ENCODE peak calls at places on chromosome 9, in seven cellular contexts. H is fibroblast of lung, E is H1, Y is GM23338, J is IMR-90, D is HCT116, M is PC-3. V is an unnamed sample. For H3K4me1, the result is how much of the 10 kb centered on the place peaks cover.

GRCh38 chr9:36871606-36872005 is 162.5 kb downstream of the PAX5 start:
- DNase-seq in H (no peak), E (no peak), Y (no peak), J (no peak), D (no peak), M (no peak), V (no peak)

GRCh38 chr9:6902423-6902822 is 144.7 kb downstream of the KDM4C start:
- DNase-seq in H (peak), E (no peak), Y (no peak), J (peak), D (peak), M (peak), V (peak)

GRCh38 chr9:85658716-85659115 is 83.0 kb downstream of the AGTPBP1 start:
- DNase-seq in H (no peak), E (no peak), Y (no peak), J (no peak), D (no peak), M (no peak), V (no peak)

GRCh38 chr9:133738039-133738805 is at the start of gene SARDH:
- DNase-seq in H (peak), E (peak), Y (peak), J (peak), D (no peak), M (peak), V (no peak)

GRCh38 chr9:131012023-131012334 is 3.0 kb downstream of the LAMC3 start:
- DNase-seq in H (no peak), E (no peak), Y (no peak), J (no peak), D (no peak), M (no peak), V (no peak)

GRCh38 chr9:34588671-34589370 is 703 bp downstream of the CNTFR start:
- DNase-seq in H (no peak), E (no peak), Y (peak), J (no peak), D (no peak), M (no peak), V (no peak)

GRCh38 chr9:100670719-100671118 is 92.8 kb downstream of the CAVIN4 start:
- DNase-seq in H (no peak), E (no peak), Y (peak), J (no peak), D (no peak), M (no peak), V (no peak)

GRCh38 chr9:134538856-134539562 is 102.6 kb upstream of the COL5A1 start:
- DNase-seq in H (no peak), E (no peak), Y (no peak), J (no peak), D (no peak), M (no peak), V (no peak)

GRCh38 chr9:118222375-118222774 is 518.2 kb downstream of the TLR4 start:
- DNase-seq in H (peak), E (no peak), Y (peak), J (no peak), D (no peak), M (no peak), V (no peak)

GRCh38 chr9:83649080-83649479 is 26.1 kb downstream of the IDNK start:
- DNase-seq in H (peak), E (peak), Y (peak), J (peak), D (peak), M (peak), V (peak)

GRCh38 chr9:73162987-73163763 is 11.5 kb downstream of the ANXA1 start:
- DNase-seq in H (no peak), E (no peak), Y (peak), J (no peak), D (no peak), M (no peak), V (peak)

GRCh38 chr9:77883846-77884771 is 147.5 kb downstream of the GNAQ start:
- DNase-seq in H (peak), E (no peak), Y (peak), J (peak), D (no peak), M (no peak), V (peak)

GRCh38 chr9:136713555-136713949 is 1.2 kb downstream of the DIPK1B start:
- DNase-seq in H (no peak), E (no peak), Y (no peak), J (no peak), D (no peak), M (no peak), V (no peak)

GRCh38 chr9:2761424-2761823 is 44.1 kb downstream of the KCNV2 start:
- DNase-seq in H (no peak), E (no peak), Y (no peak), J (no peak), D (no peak), M (no peak), V (no peak)

GRCh38 chr9:89051421-89051820 is 60.2 kb downstream of the S1PR3 start:
- DNase-seq in H (no peak), E (no peak), Y (peak), J (no peak), D (no peak), M (no peak), V (no peak)

GRCh38 chr9:96029722-96030515 is 154.4 kb downstream of the ERCC6L2 start:
- DNase-seq in H (no peak), E (no peak), Y (no peak), J (no peak), D (no peak), M (no peak), V (no peak)

GRCh38 chr9:100428871-100429654 is 2.1 kb downstream of the MSANTD3 start:
- DNase-seq in H (peak), E (no peak), Y (no peak), J (peak), D (peak), M (peak), V (peak)

GRCh38 chr9:32939576-32939975 is 61.9 kb downstream of the APTX start:
- DNase-seq in H (no peak), E (no peak), Y (no peak), J (no peak), D (no peak), M (no peak), V (peak)

DNA sequence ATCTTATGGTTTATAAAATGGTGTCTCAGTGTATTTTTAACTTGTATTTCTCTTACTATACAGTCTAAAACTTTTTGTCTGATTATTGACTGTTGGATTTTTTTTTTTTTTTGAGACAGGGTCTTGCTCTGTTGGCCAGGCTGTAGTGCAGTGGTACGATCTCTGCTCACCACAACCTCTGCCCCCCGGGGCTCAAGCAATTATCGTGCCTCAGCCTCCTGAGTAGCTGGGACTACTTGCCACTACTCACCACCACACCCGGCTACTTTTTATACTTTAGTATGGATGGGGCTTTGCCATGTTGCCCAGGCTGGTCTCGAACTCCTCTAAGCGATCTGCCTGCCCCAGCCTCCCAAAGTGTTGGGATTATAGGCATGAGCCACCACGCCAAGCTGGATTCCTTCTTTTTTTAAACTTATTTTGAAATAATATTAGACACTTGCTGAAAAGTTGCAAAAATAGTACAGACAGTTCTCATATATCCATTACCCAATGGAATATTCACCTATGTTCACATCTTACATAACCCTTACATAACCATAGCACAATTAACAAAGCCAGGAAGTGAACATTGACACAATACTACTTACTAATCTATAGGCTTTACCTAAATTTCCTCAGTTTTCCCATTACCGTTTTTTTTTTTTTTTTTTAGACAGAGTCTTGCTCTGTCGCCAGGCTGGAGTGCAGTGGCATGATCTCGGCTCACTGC is 47.2 kb downstream of the STOM start:
- DNase-seq in H (no peak), E (no peak), Y (no peak), J (no peak), D (no peak), M (no peak), V (no peak)
- H3K4me2 ChIP-seq in H (no peak), E (no peak), Y (no peak), J (peak), D (peak), M (peak), V (peak)

GRCh38 chr9:556199-556598 is 285.3 kb upstream of the DMRT1 start:
- DNase-seq in H (no peak), E (no peak), Y (no peak), J (no peak), D (no peak), M (peak), V (peak)
- H3K27ac ChIP-seq in H (no peak), E (no peak), Y (no peak), J (no peak), D (no peak), M (no peak), V (peak)

GRCh38 chr9:16025627-16026026 is 472.8 kb downstream of the CCDC171 start:
- DNase-seq in H (no peak), E (no peak), Y (no peak), J (no peak), D (no peak), M (no peak), V (no peak)

GRCh38 chr9:16029056-16029615 is 476.3 kb downstream of the CCDC171 start:
- DNase-seq in H (peak), E (no peak), Y (no peak), J (peak), D (no peak), M (peak), V (peak)

GRCh38 chr9:16028516-16028915 is 475.7 kb downstream of the CCDC171 start:
- DNase-seq in H (peak), E (no peak), Y (no peak), J (peak), D (no peak), M (no peak), V (no peak)

GRCh38 chr9:16029796-16030363 is 477.0 kb downstream of the CCDC171 start:
- DNase-seq in H (peak), E (no peak), Y (no peak), J (no peak), D (no peak), M (peak), V (no peak)

DNA sequence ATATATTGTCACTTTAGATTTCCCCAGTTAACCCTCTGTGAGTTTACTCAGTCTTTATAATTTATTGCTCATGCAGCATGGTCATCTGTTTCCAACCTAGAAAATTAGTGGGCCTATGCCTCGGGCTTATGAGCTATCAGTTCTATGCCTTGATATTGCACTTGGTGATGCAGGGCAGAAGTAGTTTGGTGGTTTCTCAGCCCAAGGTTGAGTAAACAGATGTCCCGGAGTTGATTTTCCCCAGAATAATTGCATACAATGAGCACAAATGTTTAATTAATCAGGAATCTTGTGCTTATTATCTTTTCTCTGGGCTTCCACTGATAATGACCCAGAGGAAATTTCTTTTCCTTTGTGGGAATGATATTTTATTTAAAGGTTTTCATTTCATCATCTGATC is 474.0 kb downstream of the CCDC171 start:
- DNase-seq in H (peak), E (no peak), Y (no peak), J (peak), D (no peak), M (no peak), V (no peak)
- H3K4me1 ChIP-seq in H (under half), E (under half), Y (under half), J (under half), D (under half), M (half or more), V (under half)

GRCh38 chr9:21970800-21971620 is 23.2 kb downstream of the CDKN2A start:
- DNase-seq in H (no peak), E (peak), Y (peak), J (no peak), D (no peak), M (no peak), V (no peak)

GRCh38 chr9:21972361-21972760 is 21.8 kb downstream of the CDKN2A start:
- DNase-seq in H (no peak), E (no peak), Y (no peak), J (no peak), D (no peak), M (no peak), V (no peak)

GRCh38 chr9:21974542-21975409 is 19.4 kb downstream of the CDKN2A start:
- DNase-seq in H (peak), E (peak), Y (peak), J (peak), D (peak), M (no peak), V (no peak)

GRCh38 chr9:21976334-21976875 is 17.8 kb downstream of the CDKN2A start:
- DNase-seq in H (no peak), E (no peak), Y (no peak), J (no peak), D (no peak), M (no peak), V (no peak)

GRCh38 chr9:21974230-21974541 is 20.0 kb downstream of the CDKN2A start:
- DNase-seq in H (no peak), E (no peak), Y (no peak), J (no peak), D (no peak), M (no peak), V (no peak)
- H3K4me2 ChIP-seq in H (peak), E (peak), Y (peak), J (peak), D (peak), M (no peak), V (no peak)

GRCh38 chr9:94584555-94584954 is 9.1 kb downstream of the FBP2 start:
- DNase-seq in H (no peak), E (no peak), Y (no peak), J (no peak), D (no peak), M (no peak), V (no peak)
- H3K27ac ChIP-seq in H (no peak), E (no peak), Y (no peak), J (no peak), D (no peak), M (no peak), V (no peak)

DNA sequence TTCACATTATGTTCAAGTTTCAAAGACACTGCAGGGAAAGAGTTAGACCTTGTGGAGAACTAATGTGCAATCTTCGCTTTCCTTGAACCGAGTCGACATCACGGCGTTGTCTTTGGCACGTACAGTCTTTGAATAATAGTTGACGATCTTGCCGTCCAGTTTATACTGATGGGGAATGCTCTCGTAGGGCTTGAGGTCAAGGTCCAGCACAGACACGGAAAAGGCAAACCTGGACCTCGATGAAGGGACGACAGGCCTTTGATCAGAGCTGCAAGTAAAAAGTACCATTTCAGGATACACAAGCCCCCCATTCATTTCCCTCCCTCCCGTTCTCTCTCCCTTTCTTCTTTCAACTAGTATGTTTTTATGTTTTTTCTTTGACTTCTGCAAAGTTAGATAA is 54.1 kb downstream of the IPPK start:
- DNase-seq in H (no peak), E (no peak), Y (no peak), J (no peak), D (no peak), M (no peak), V (no peak)
- H3K4me1 ChIP-seq in H (under half), E (under half), Y (under half), J (under half), D (under half), M (under half), V (under half)

GRCh38 chr9:14219865-14220655 is 93.9 kb downstream of the NFIB start:
- DNase-seq in H (peak), E (no peak), Y (no peak), J (no peak), D (no peak), M (no peak), V (no peak)
- H3K4me2 ChIP-seq in H (no peak), E (no peak), Y (no peak), J (no peak), D (no peak), M (no peak), V (no peak)